ENCODE peak calls at places on chromosomes 5 and 9, in seven cellular contexts. I, U, W, K, P, G and X are unnamed samples.
A peak's percentile ranks its signal among the peaks of the same experiment; 100 is the strongest.

GRCh38 chr5:50302815-50303490 is 138.1 kb downstream of the EMB start:
- DNase-seq in U (peak; percentile 90), I (no peak), G (no peak), P (no peak), K (no peak), W (no peak), X (no peak)

GRCh38 chr5:4700082-4700481 is 440.0 kb upstream of the ADAMTS16 start:
- DNase-seq in K (peak; percentile 17), U (peak; percentile 12), W (no peak), G (no peak), P (peak; percentile 24), I (peak; percentile 50), X (peak; percentile 50)

GRCh38 chr9:95434116-95435073 is 82.4 kb downstream of the PTCH1 start:
- DNase-seq in P (no peak), K (no peak), I (no peak), W (no peak), G (no peak), U (no peak), X (no peak)

GRCh38 chr5:148224131-148224742 is 14.1 kb upstream of the MARCOL start:
- DNase-seq in I (peak; percentile 9), K (no peak), W (no peak), P (no peak), U (no peak), G (no peak), X (no peak)

GRCh38 chr9:134735441-134736175 is 94.0 kb downstream of the COL5A1 start:
- DNase-seq in P (peak; percentile 84), I (no peak), U (no peak), G (no peak), W (no peak), K (peak; percentile 50), X (no peak)

GRCh38 chr9:125126019-125126746 is 17.1 kb downstream of the SCAI start:
- DNase-seq in P (peak; percentile 79), G (peak; percentile 55), U (no peak), W (peak; percentile 90), I (peak; percentile 36), K (peak; percentile 93), X (peak; percentile 92)

GRCh38 chr5:148145916-148146315 is 22.4 kb upstream of the SPINK14 start:
- DNase-seq in I (peak; percentile 19), U (no peak), G (no peak), K (no peak), W (no peak), P (no peak), X (no peak)

GRCh38 chr5:15249152-15249551 is 250.8 kb upstream of the FBXL7 start:
- DNase-seq in K (no peak), U (peak; percentile 10), G (no peak), I (no peak), P (no peak), W (no peak), X (no peak)

GRCh38 chr9:111803924-111804323 is 9.2 kb upstream of the SHOC1 start:
- DNase-seq in U (no peak), P (no peak), G (no peak), W (no peak), I (no peak), K (no peak), X (no peak)

GRCh38 chr9:114057161-114057560 is 20.9 kb downstream of the AMBP start:
- DNase-seq in W (no peak), I (no peak), K (no peak), P (no peak), U (no peak), G (no peak), X (peak; percentile 59)

GRCh38 chr9:96126321-96126881 is 175.6 kb downstream of the HSD17B3 start:
- DNase-seq in I (no peak), P (no peak), G (no peak), U (no peak), K (no peak), W (no peak), X (no peak)

GRCh38 chr5:180170111-180170809 is 38.8 kb downstream of the RASGEF1C start:
- DNase-seq in I (no peak), P (no peak), U (no peak), G (no peak), W (no peak), K (no peak), X (no peak)

GRCh38 chr9:76403352-76403751 is 9.1 kb upstream of the RFK start:
- DNase-seq in G (no peak), U (no peak), K (no peak), P (no peak), I (peak; percentile 70), W (peak; percentile 67), X (no peak)

GRCh38 chr5:35777358-35778087 is 79.2 kb upstream of the IL7R start:
- DNase-seq in G (peak; percentile 35), U (peak; percentile 8), P (no peak), K (peak; percentile 79), I (peak; percentile 87), W (peak; percentile 75), X (peak; percentile 62)

GRCh38 chr9:21802418-21803000 is at the start of gene MTAP:
- DNase-seq in I (peak; percentile 91), P (peak; percentile 92), K (peak; percentile 96), U (no peak), G (peak; percentile 46), W (peak; percentile 76), X (peak; percentile 96)

GRCh38 chr5:65141487-65141886 is 340.2 kb downstream of the ADAMTS6 start:
- DNase-seq in W (no peak), P (no peak), G (no peak), I (peak; percentile 47), U (no peak), K (no peak), X (no peak)

GRCh38 chr5:83151821-83152220 is 74.5 kb downstream of the XRCC4 start:
- DNase-seq in P (no peak), I (no peak), U (no peak), G (no peak), W (no peak), K (no peak), X (no peak)

GRCh38 chr9:87613265-87614111 is 112.4 kb upstream of the CTSL start:
- DNase-seq in P (no peak), G (no peak), W (no peak), U (no peak), I (no peak), K (no peak), X (no peak)

GRCh38 chr9:87612536-87612935 is 113.4 kb upstream of the CTSL start:
- DNase-seq in P (no peak), U (no peak), G (no peak), W (no peak), K (no peak), I (no peak), X (no peak)

GRCh38 chr9:87618931-87619330 is 107.0 kb upstream of the CTSL start:
- DNase-seq in P (no peak), G (no peak), I (no peak), W (no peak), U (no peak), K (no peak), X (no peak)

GRCh38 chr9:87614402-87614801 is 111.5 kb upstream of the CTSL start:
- DNase-seq in K (no peak), U (no peak), I (no peak), P (no peak), W (no peak), G (no peak), X (no peak)

GRCh38 chr9:87615547-87616148 is 110.3 kb upstream of the CTSL start:
- DNase-seq in G (no peak), K (no peak), U (no peak), P (no peak), I (no peak), W (no peak), X (no peak)
- H3K4me1 ChIP-seq in G (no peaks in the 10 kb centered on the region), K (no peaks in the 10 kb centered on the region), U (no peaks in the 10 kb centered on the region), P (peaks cover 11% of the 10 kb centered on the region), I (peaks cover 36% of the 10 kb centered on the region), W (no peaks in the 10 kb centered on the region), X (no peaks in the 10 kb centered on the region)

DNA sequence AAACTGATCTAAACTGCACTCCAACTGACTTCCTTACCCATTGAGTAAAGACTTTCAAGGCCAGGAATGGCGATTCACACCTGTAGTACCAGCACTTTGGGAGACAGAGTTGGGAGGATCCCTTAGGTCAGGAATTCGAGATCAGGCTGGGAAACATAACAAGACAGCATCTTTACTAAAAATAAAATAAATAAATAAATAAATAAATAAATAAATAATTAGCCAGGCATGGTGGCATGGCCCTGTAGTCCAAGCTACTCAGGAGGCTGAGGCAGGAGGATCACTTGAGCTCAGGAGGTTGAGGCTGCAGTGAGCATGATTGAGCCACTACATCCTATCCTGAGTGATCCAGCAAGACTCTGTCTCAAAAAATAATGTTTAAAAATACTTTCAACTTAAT is 148.4 kb downstream of the CEMIP2 start:
- DNase-seq in K (no peak), P (no peak), I (no peak), U (no peak), G (no peak), W (no peak), X (no peak)
- H3K27me3 ChIP-seq in K (no peaks in the 10 kb centered on the region), P (no peaks in the 10 kb centered on the region), I (no peaks in the 10 kb centered on the region), U (no peaks in the 10 kb centered on the region), G (no peaks in the 10 kb centered on the region), W (no peaks in the 10 kb centered on the region), X (no peaks in the 10 kb centered on the region)

GRCh38 chr5:95600557-95600956 is 19.3 kb upstream of the GPR150 start:
- DNase-seq in K (no peak), I (no peak), W (no peak), U (no peak), G (no peak), P (no peak), X (no peak)

GRCh38 chr5:95595289-95595931 is 24.5 kb upstream of the GPR150 start:
- DNase-seq in G (no peak), K (peak; percentile 21), W (no peak), U (no peak), I (no peak), P (no peak), X (no peak)

DNA sequence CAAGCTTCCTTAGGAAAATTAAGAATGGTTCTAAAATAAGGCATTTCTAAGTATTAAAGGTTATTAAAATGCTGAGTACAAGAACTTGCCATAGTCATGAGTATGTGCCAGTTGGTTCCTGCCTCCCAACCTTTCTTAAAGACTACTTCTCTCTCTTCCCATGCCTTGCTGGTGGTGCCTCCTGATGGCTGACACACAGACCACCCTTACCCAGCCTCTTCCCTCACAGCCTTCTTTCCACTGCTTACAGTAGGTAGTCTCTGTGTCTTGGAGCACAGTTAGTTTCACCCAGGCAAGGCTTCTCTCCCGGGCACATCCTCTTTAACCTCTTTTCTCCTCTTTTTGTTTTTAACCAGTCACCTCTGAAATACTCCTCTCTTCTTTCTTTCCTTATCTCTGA is 20.6 kb upstream of the GPR150 start:
- DNase-seq in P (no peak), W (no peak), U (no peak), K (no peak), G (no peak), I (no peak), X (no peak)
- H3K4me3 ChIP-seq in P (no peak overlapping the region), W (no peak overlapping the region), U (no peak overlapping the region), K (no peak overlapping the region), G (no peak overlapping the region), I (no peak overlapping the region), X (no peak overlapping the region)

GRCh38 chr5:34587355-34588241 is 68.5 kb upstream of the RAI14 start:
- DNase-seq in G (no peak), K (no peak), U (peak; percentile 51), W (no peak), I (no peak), P (no peak), X (no peak)

GRCh38 chr5:34583167-34583566 is 73.0 kb upstream of the RAI14 start:
- DNase-seq in I (no peak), U (no peak), G (no peak), P (no peak), W (no peak), K (no peak), X (no peak)

GRCh38 chr5:34584165-34584564 is 72.0 kb upstream of the RAI14 start:
- DNase-seq in K (no peak), U (no peak), P (no peak), W (no peak), I (no peak), G (no peak), X (no peak)

GRCh38 chr5:34586117-34586885 is 69.8 kb upstream of the RAI14 start:
- DNase-seq in W (no peak), U (peak; percentile 74), P (no peak), K (no peak), I (peak; percentile 32), G (no peak), X (no peak)

GRCh38 chr5:34585601-34586104 is 70.5 kb upstream of the RAI14 start:
- DNase-seq in I (no peak), K (no peak), W (no peak), G (no peak), U (peak; percentile 78), P (no peak), X (no peak)
- H3K4me1 ChIP-seq in I (no peaks in the 10 kb centered on the region), K (no peaks in the 10 kb centered on the region), W (no peaks in the 10 kb centered on the region), G (no peaks in the 10 kb centered on the region), U (no peaks in the 10 kb centered on the region), P (peaks cover 3% of the 10 kb centered on the region), X (no peaks in the 10 kb centered on the region)